ENCODE peak calls at places on chromosomes 16 and 17, in six cellular contexts. One of them, this sample, is unnamed.

GRCh38 chr16:19113577-19114358 is at the start of gene ITPRIPL2:
- DNase-seq in cardiac fibroblast: peak
- DNase-seq in stomach: peak
- DNase-seq in SK-N-SH: peak
- DNase-seq in heart right ventricle: peak
- DNase-seq in fibroblast of lung: peak
- DNase-seq in this sample: peak

GRCh38 chr17:80678621-80679020 is 134.0 kb downstream of the RPTOR start:
- DNase-seq in cardiac fibroblast: peak
- DNase-seq in fibroblast of lung: peak
- DNase-seq in stomach: no peak
- DNase-seq in SK-N-SH: no peak
- DNase-seq in heart right ventricle: no peak
- DNase-seq in this sample: no peak

GRCh38 chr17:60524463-60525346 is 1.3 kb downstream of the APPBP2 start:
- DNase-seq in fibroblast of lung: peak
- DNase-seq in heart right ventricle: no peak
- DNase-seq in SK-N-SH: peak
- DNase-seq in stomach: no peak
- DNase-seq in cardiac fibroblast: peak
- DNase-seq in this sample: no peak

GRCh38 chr16:48118841-48119240 is 37.0 kb downstream of the ABCC12 start:
- DNase-seq in fibroblast of lung: no peak
- DNase-seq in heart right ventricle: no peak
- DNase-seq in SK-N-SH: no peak
- DNase-seq in stomach: no peak
- DNase-seq in cardiac fibroblast: no peak
- DNase-seq in this sample: no peak

GRCh38 chr16:52747196-52747595 is 200.3 kb upstream of the TOX3 start:
- DNase-seq in SK-N-SH: no peak
- DNase-seq in fibroblast of lung: peak
- DNase-seq in cardiac fibroblast: no peak
- DNase-seq in stomach: no peak
- DNase-seq in heart right ventricle: no peak
- DNase-seq in this sample: no peak

GRCh38 chr17:37025847-37026533 is 77.2 kb downstream of the AATF start:
- DNase-seq in heart right ventricle: no peak
- DNase-seq in SK-N-SH: no peak
- DNase-seq in stomach: no peak
- DNase-seq in fibroblast of lung: no peak
- DNase-seq in cardiac fibroblast: no peak
- DNase-seq in this sample: no peak

GRCh38 chr16:25747160-25747758 is 55.5 kb downstream of the HS3ST4 start:
- DNase-seq in stomach: no peak
- DNase-seq in fibroblast of lung: no peak
- DNase-seq in heart right ventricle: no peak
- DNase-seq in cardiac fibroblast: no peak
- DNase-seq in SK-N-SH: no peak
- DNase-seq in this sample: no peak

GRCh38 chr16:19809121-19809635 is 75.5 kb downstream of the GPRC5B start:
- DNase-seq in stomach: peak
- DNase-seq in cardiac fibroblast: peak
- DNase-seq in SK-N-SH: no peak
- DNase-seq in fibroblast of lung: peak
- DNase-seq in heart right ventricle: no peak
- DNase-seq in this sample: peak

GRCh38 chr17:79845601-79845949 is 6.3 kb upstream of the CBX4 start:
- DNase-seq in SK-N-SH: no peak
- DNase-seq in heart right ventricle: no peak
- DNase-seq in stomach: no peak
- DNase-seq in fibroblast of lung: no peak
- DNase-seq in cardiac fibroblast: peak
- DNase-seq in this sample: no peak

GRCh38 chr16:23640669-23640958 is 496 bp downstream of the PALB2 start:
- DNase-seq in fibroblast of lung: peak
- DNase-seq in stomach: no peak
- DNase-seq in cardiac fibroblast: peak
- DNase-seq in heart right ventricle: no peak
- DNase-seq in SK-N-SH: peak
- DNase-seq in this sample: no peak

GRCh38 chr17:31571124-31571892 is 179.8 kb downstream of the RAB11FIP4 start:
- DNase-seq in fibroblast of lung: peak
- DNase-seq in stomach: peak
- DNase-seq in heart right ventricle: peak
- DNase-seq in SK-N-SH: no peak
- DNase-seq in cardiac fibroblast: peak
- DNase-seq in this sample: no peak

GRCh38 chr17:28381141-28381825 is 9.8 kb downstream of the SARM1 start:
- DNase-seq in stomach: peak
- DNase-seq in SK-N-SH: no peak
- DNase-seq in heart right ventricle: no peak
- DNase-seq in fibroblast of lung: no peak
- DNase-seq in cardiac fibroblast: no peak
- DNase-seq in this sample: no peak

GRCh38 chr17:68356520-68356919 is 65.2 kb downstream of the ARSG start:
- DNase-seq in heart right ventricle: no peak
- DNase-seq in stomach: no peak
- DNase-seq in fibroblast of lung: peak
- DNase-seq in SK-N-SH: no peak
- DNase-seq in cardiac fibroblast: no peak
- DNase-seq in this sample: no peak

GRCh38 chr16:81537721-81538561 is 93.3 kb downstream of the CMIP start:
- DNase-seq in fibroblast of lung: peak
- DNase-seq in SK-N-SH: no peak
- DNase-seq in stomach: no peak
- DNase-seq in cardiac fibroblast: peak
- DNase-seq in heart right ventricle: no peak
- DNase-seq in this sample: no peak

GRCh38 chr16:89188064-89188441 is 12.3 kb downstream of the SLC22A31 start:
- DNase-seq in cardiac fibroblast: no peak
- DNase-seq in heart right ventricle: no peak
- DNase-seq in SK-N-SH: no peak
- DNase-seq in fibroblast of lung: no peak
- DNase-seq in stomach: no peak
- DNase-seq in this sample: no peak

GRCh38 chr17:62616993-62617893 is 10.2 kb upstream of the MRC2 start:
- DNase-seq in cardiac fibroblast: no peak
- DNase-seq in heart right ventricle: no peak
- DNase-seq in SK-N-SH: no peak
- DNase-seq in stomach: no peak
- DNase-seq in fibroblast of lung: peak
- DNase-seq in this sample: no peak

GRCh38 chr16:1100084-1100800 is 4.2 kb upstream of the C1QTNF8 start:
- DNase-seq in heart right ventricle: no peak
- DNase-seq in stomach: no peak
- DNase-seq in SK-N-SH: no peak
- DNase-seq in cardiac fibroblast: no peak
- DNase-seq in fibroblast of lung: no peak
- DNase-seq in this sample: no peak

GRCh38 chr17:879546-879945 is 97.4 kb downstream of the MRM3 start:
- DNase-seq in cardiac fibroblast: peak
- DNase-seq in stomach: peak
- DNase-seq in heart right ventricle: peak
- DNase-seq in fibroblast of lung: peak
- DNase-seq in SK-N-SH: no peak
- DNase-seq in this sample: no peak

GRCh38 chr17:36034127-36034526 is 16.4 kb upstream of the CCL23 start:
- DNase-seq in heart right ventricle: no peak
- DNase-seq in SK-N-SH: no peak
- DNase-seq in fibroblast of lung: no peak
- DNase-seq in cardiac fibroblast: no peak
- DNase-seq in stomach: no peak
- DNase-seq in this sample: no peak

GRCh38 chr17:673200-673681 is 41.4 kb downstream of the VPS53 start:
- DNase-seq in heart right ventricle: no peak
- DNase-seq in fibroblast of lung: peak
- DNase-seq in stomach: no peak
- DNase-seq in cardiac fibroblast: no peak
- DNase-seq in SK-N-SH: peak
- DNase-seq in this sample: no peak

GRCh38 chr16:84735846-84736586 is 36.2 kb downstream of the USP10 start:
- DNase-seq in heart right ventricle: peak
- DNase-seq in stomach: peak
- DNase-seq in fibroblast of lung: peak
- DNase-seq in cardiac fibroblast: no peak
- DNase-seq in SK-N-SH: peak
- DNase-seq in this sample: no peak

GRCh38 chr16:70267516-70267915 is 15.8 kb upstream of the EXOSC6 start:
- DNase-seq in SK-N-SH: peak
- DNase-seq in heart right ventricle: no peak
- DNase-seq in stomach: peak
- DNase-seq in fibroblast of lung: peak
- DNase-seq in cardiac fibroblast: peak
- DNase-seq in this sample: no peak

GRCh38 chr16:89281829-89282228 is 64.3 kb downstream of the ZNF778 start:
- DNase-seq in heart right ventricle: no peak
- DNase-seq in SK-N-SH: no peak
- DNase-seq in stomach: no peak
- DNase-seq in cardiac fibroblast: no peak
- DNase-seq in fibroblast of lung: no peak
- DNase-seq in this sample: no peak

GRCh38 chr16:70433456-70434103 is 5.3 kb downstream of the ST3GAL2 start:
- DNase-seq in cardiac fibroblast: peak
- DNase-seq in SK-N-SH: peak
- DNase-seq in fibroblast of lung: peak
- DNase-seq in heart right ventricle: peak
- DNase-seq in stomach: no peak
- DNase-seq in this sample: no peak

GRCh38 chr17:45722161-45722560 is 62.0 kb upstream of the CRHR1 start:
- DNase-seq in fibroblast of lung: peak
- DNase-seq in SK-N-SH: peak
- DNase-seq in cardiac fibroblast: peak
- DNase-seq in stomach: no peak
- DNase-seq in heart right ventricle: no peak
- DNase-seq in this sample: no peak
- TF ChIP-seq CTCF in fibroblast of lung: peak
- TF ChIP-seq CTCF in SK-N-SH: peak
- TF ChIP-seq CTCF in cardiac fibroblast: no peak
- TF ChIP-seq CTCF in stomach: no peak
- TF ChIP-seq CTCF in heart right ventricle: no peak
- TF ChIP-seq CTCF in this sample: peak

GRCh38 chr16:86986136-86986535 is 331.1 kb downstream of the C16orf95 start:
- DNase-seq in fibroblast of lung: no peak
- DNase-seq in heart right ventricle: no peak
- DNase-seq in cardiac fibroblast: no peak
- DNase-seq in stomach: no peak
- DNase-seq in SK-N-SH: no peak
- DNase-seq in this sample: no peak
- TF ChIP-seq CTCF in fibroblast of lung: no peak
- TF ChIP-seq CTCF in heart right ventricle: no peak
- TF ChIP-seq CTCF in cardiac fibroblast: peak
- TF ChIP-seq CTCF in stomach: no peak
- TF ChIP-seq CTCF in SK-N-SH: peak
- TF ChIP-seq CTCF in this sample: no peak

DNA sequence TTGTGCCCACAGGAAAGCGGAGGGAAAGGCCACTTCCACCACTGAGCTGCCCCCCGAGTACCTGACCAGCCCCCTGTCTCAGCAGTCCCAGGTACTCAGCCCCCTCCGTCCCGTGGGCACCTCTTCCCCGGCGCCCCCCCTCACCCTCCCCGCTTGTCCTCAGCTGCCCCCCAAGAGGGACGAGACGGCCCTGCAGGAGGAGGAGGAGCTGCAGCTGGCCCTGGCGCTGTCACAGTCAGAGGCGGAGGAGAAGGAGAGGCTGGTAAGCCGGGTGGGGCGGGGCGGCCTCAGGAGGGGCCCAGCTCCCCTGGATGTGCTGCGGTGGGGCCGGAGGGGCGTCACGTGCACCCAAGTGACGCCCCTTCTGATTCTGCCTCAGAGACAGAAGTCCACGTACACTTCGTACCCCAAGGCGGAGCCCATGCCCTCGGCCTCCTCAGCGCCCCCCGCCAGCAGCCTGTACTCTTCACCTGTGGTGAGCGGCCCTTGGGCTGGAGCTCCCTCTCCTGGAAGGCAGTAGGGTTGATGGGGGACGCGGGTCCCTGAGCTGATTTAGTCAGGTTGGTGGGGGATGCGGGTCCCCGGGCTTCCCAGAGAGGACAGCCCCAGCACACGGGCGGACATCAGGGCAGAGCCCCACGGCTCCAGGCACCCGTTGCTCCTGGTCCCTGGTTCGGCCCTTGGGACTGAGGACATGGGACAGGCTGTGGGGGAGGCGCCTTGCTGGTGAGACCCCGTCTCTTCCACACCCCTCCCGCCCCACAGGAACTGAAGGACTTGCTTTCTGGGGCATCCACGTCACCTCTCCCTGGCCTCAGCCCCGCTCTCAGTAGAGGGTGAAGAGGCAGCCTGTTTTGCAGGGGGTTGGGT is 9.4 kb upstream of the MRPL12 start:
- DNase-seq in cardiac fibroblast: no peak
- DNase-seq in heart right ventricle: no peak
- DNase-seq in SK-N-SH: no peak
- DNase-seq in stomach: no peak
- DNase-seq in fibroblast of lung: no peak
- DNase-seq in this sample: no peak
- TF ChIP-seq CTCF in cardiac fibroblast: no peak
- TF ChIP-seq CTCF in heart right ventricle: no peak
- TF ChIP-seq CTCF in SK-N-SH: peak
- TF ChIP-seq CTCF in stomach: no peak
- TF ChIP-seq CTCF in fibroblast of lung: no peak
- TF ChIP-seq CTCF in this sample: no peak

GRCh38 chr16:67922740-67923139 is 8.9 kb downstream of the CTRL start:
- DNase-seq in cardiac fibroblast: no peak
- DNase-seq in heart right ventricle: no peak
- DNase-seq in stomach: no peak
- DNase-seq in fibroblast of lung: no peak
- DNase-seq in SK-N-SH: no peak
- DNase-seq in this sample: no peak

GRCh38 chr16:67917140-67917851 is 14.4 kb downstream of the CTRL start:
- DNase-seq in cardiac fibroblast: no peak
- DNase-seq in fibroblast of lung: peak
- DNase-seq in heart right ventricle: peak
- DNase-seq in stomach: no peak
- DNase-seq in SK-N-SH: no peak
- DNase-seq in this sample: no peak

GRCh38 chr16:67917852-67918236 is 13.8 kb downstream of the CTRL start:
- DNase-seq in stomach: no peak
- DNase-seq in SK-N-SH: no peak
- DNase-seq in heart right ventricle: no peak
- DNase-seq in fibroblast of lung: peak
- DNase-seq in cardiac fibroblast: peak
- DNase-seq in this sample: no peak

GRCh38 chr16:67922221-67922620 is 9.4 kb downstream of the CTRL start:
- DNase-seq in stomach: no peak
- DNase-seq in SK-N-SH: no peak
- DNase-seq in cardiac fibroblast: no peak
- DNase-seq in fibroblast of lung: no peak
- DNase-seq in heart right ventricle: no peak
- DNase-seq in this sample: no peak

DNA sequence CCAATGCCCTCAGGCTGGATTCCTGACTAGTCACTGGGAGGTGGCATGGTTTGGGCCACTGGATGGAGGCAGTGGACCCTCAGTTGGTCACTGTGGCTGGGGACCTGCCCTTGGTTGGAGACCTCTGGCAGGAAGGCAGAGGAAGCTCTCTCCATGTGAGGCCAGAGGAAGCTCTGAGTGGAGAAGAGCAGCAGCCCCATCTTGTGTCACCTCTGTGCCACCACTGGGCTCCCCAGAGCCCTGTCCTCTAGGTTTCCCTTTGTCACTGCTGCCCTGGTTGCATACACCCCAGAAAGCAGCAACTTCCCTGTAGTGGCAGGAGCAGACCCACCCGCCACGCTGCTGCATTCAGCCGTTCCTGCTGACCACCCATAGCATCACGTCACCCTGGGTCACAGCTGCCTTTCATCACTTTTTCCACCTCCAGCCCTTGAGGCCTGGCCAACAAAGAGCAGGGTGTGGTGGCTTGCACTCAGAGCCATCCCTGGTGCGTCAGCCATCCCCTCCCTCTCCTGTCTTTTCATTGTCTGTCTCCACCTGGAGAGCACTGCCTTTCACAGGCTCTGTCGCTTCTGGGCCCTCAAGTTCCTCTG is 11.9 kb downstream of the CTRL start:
- DNase-seq in fibroblast of lung: no peak
- DNase-seq in cardiac fibroblast: no peak
- DNase-seq in heart right ventricle: no peak
- DNase-seq in stomach: no peak
- DNase-seq in SK-N-SH: no peak
- DNase-seq in this sample: no peak
- TF ChIP-seq CTCF in fibroblast of lung: no peak
- TF ChIP-seq CTCF in cardiac fibroblast: no peak
- TF ChIP-seq CTCF in heart right ventricle: no peak
- TF ChIP-seq CTCF in stomach: no peak
- TF ChIP-seq CTCF in SK-N-SH: no peak
- TF ChIP-seq CTCF in this sample: no peak